ENCODE peak calls at places on chromosomes 4 and X, in seven cellular contexts. G is WTC11; R is iris pigment epithelial cell; S is stimulated activated CD4-positive, alpha-beta T cell treated with anti-CD3 and anti-CD28 coated beads, Interleukin-4, amount 100 ng/mL, for 48 hours; B is COR-L47; Y is activated naive CD8-positive, alpha-beta T cell treated with anti-CD3 and anti-CD28 coated beads, Interleukin-2, amount 10 ng/mL, durations not matched to agents 7 days and 5 days; H is NCI-H1436. L is an unnamed sample.

GRCh38 chrX:100248894-100249493 is 161.1 kb downstream of the PCDH19 start:
- DNase-seq in G (no peak), R (no peak), S (no peak), B (no peak), Y (no peak), H (no peak), L (no peak)

GRCh38 chrX:42175843-42176242 is 252.5 kb upstream of the CASK start:
- DNase-seq in G (no peak), R (no peak), S (no peak), B (no peak), Y (no peak), H (no peak), L (no peak)

GRCh38 chr4:153789741-153790651 is 1.1 kb upstream of the SFRP2 start:
- DNase-seq in G (peak; percentile 82), R (no peak), S (no peak), B (no peak), Y (no peak), H (no peak), L (no peak)

GRCh38 chr4:119211856-119212250 is 660 bp upstream of the USP53 start:
- DNase-seq in G (no peak), R (no peak), S (no peak), B (peak; percentile 80), Y (no peak), H (no peak), L (peak; percentile 35)

GRCh38 chrX:45986971-45987370 is 558.2 kb downstream of the ZNF674 start:
- DNase-seq in G (no peak), R (peak; percentile 63), S (no peak), B (no peak), Y (no peak), H (no peak), L (no peak)

GRCh38 chrX:98398542-98398941 is 1514.8 kb downstream of the RPA4 start:
- DNase-seq in G (no peak), R (no peak), S (no peak), B (no peak), Y (no peak), H (no peak), L (no peak)

GRCh38 chr4:79650794-79651431 is 242.9 kb upstream of the GK2 start:
- DNase-seq in G (no peak), R (peak; percentile 73), S (no peak), B (no peak), Y (no peak), H (no peak), L (no peak)

GRCh38 chr4:113468165-113469022 is 293.1 kb downstream of the CAMK2D start:
- DNase-seq in G (peak; percentile 10), R (peak; percentile 100), S (peak; percentile 6), B (no peak), Y (no peak), H (no peak), L (peak; percentile 30)

GRCh38 chr4:183610613-183611012 is 48.4 kb downstream of the RWDD4 start:
- DNase-seq in G (no peak), R (peak; percentile 27), S (no peak), B (no peak), Y (no peak), H (no peak), L (no peak)

GRCh38 chrX:17923546-17923945 is 62.4 kb upstream of the RAI2 start:
- DNase-seq in G (no peak), R (no peak), S (no peak), B (no peak), Y (no peak), H (no peak), L (no peak)

GRCh38 chr4:54227261-54228063 is 1.6 kb upstream of the PDGFRA start:
- DNase-seq in G (peak; percentile 48), R (peak; percentile 75), S (no peak), B (no peak), Y (no peak), H (no peak), L (no peak)

GRCh38 chrX:151896734-151897474 is 15.8 kb upstream of the MAGEA4 start:
- DNase-seq in G (no peak), R (peak; percentile 34), S (no peak), B (no peak), Y (no peak), H (no peak), L (no peak)

GRCh38 chr4:21011106-21011505 is 310.8 kb downstream of the PACRGL start:
- DNase-seq in G (no peak), R (peak; percentile 74), S (no peak), B (no peak), Y (no peak), H (no peak), L (no peak)

GRCh38 chr4:137408527-137409177 is 123.6 kb downstream of the PCDH18 start:
- DNase-seq in G (no peak), R (no peak), S (no peak), B (no peak), Y (no peak), H (no peak), L (no peak)

GRCh38 chr4:71230258-71230594 is 108.6 kb upstream of the SLC4A4 start:
- DNase-seq in G (no peak), R (no peak), S (no peak), B (no peak), Y (no peak), H (no peak), L (no peak)

GRCh38 chr4:112321768-112322684 is 24.9 kb downstream of the ALPK1 start:
- DNase-seq in G (peak; percentile 72), R (peak; percentile 61), S (peak; percentile 75), B (peak; percentile 40), Y (peak; percentile 68), H (peak; percentile 48), L (peak; percentile 53)

GRCh38 chr4:65482410-65482809 is 187.9 kb downstream of the EPHA5 start:
- DNase-seq in G (no peak), R (peak; percentile 76), S (no peak), B (no peak), Y (no peak), H (no peak), L (no peak)

GRCh38 chr4:13541720-13542576 is 2.4 kb downstream of the NKX3-2 start:
- DNase-seq in G (peak; percentile 80), R (no peak), S (no peak), B (no peak), Y (peak; percentile 68), H (no peak), L (no peak)

GRCh38 chr4:150212927-150213326 is 134.7 kb downstream of the DCLK2 start:
- DNase-seq in G (no peak), R (no peak), S (no peak), B (peak; percentile 36), Y (no peak), H (no peak), L (no peak)

GRCh38 chrX:66919280-66919832 is 280.5 kb upstream of the EDA2R start:
- DNase-seq in G (no peak), R (no peak), S (no peak), B (no peak), Y (no peak), H (no peak), L (no peak)

GRCh38 chr4:71052034-71052433 is 58.6 kb downstream of the DCK start:
- DNase-seq in G (no peak), R (no peak), S (no peak), B (no peak), Y (no peak), H (no peak), L (no peak)

GRCh38 chr4:47145630-47146029 is 114.3 kb downstream of the GABRB1 start:
- DNase-seq in G (no peak), R (peak; percentile 71), S (no peak), B (no peak), Y (no peak), H (no peak), L (no peak)

GRCh38 chr4:123340381-123340701 is 56.3 kb upstream of the SPRY1 start:
- DNase-seq in G (no peak), R (peak; percentile 95), S (no peak), B (no peak), Y (no peak), H (no peak), L (no peak)

GRCh38 chr4:108738307-108738706 is 24.5 kb downstream of the ETNPPL start:
- DNase-seq in G (no peak), R (peak; percentile 30), S (no peak), B (no peak), Y (no peak), H (no peak), L (no peak)

GRCh38 chrX:136220535-136220934 is 30.7 kb downstream of the MAP7D3 start:
- DNase-seq in G (no peak), R (peak; percentile 52), S (no peak), B (no peak), Y (no peak), H (no peak), L (no peak)

GRCh38 chrX:154840856-154841255 is 6.4 kb upstream of the SMIM9 start:
- DNase-seq in G (no peak), R (peak; percentile 69), S (no peak), B (peak; percentile 17), Y (no peak), H (peak; percentile 33), L (no peak)

L was measured in breast epithelium.